ENCODE peak calls at places on chromosomes 3 and 15, in nine cellular contexts. R is NCI-H1092 treated with DMSO at 0.1 percent for 48 hours, A is HS-27A, T is NCI-H2081, S is neural crest cell, B is GM23338, D is left ventricle myocardium superior, M is neural progenitor cell, Z is AG20443. V is an unnamed sample.

GRCh38 chr3:183984337-183984736 is 33.3 kb downstream of the ABCC5 start:
- DNase-seq in R (no peak), B (no peak), S (no peak), T (no peak), A (no peak), M (no peak), Z (peak), D (no peak), V (no peak)

GRCh38 chr3:110955301-110955880 is 116.2 kb upstream of the NECTIN3 start:
- DNase-seq in T (no peak), S (no peak), B (no peak), M (no peak), A (no peak), R (no peak), Z (peak), D (no peak), V (no peak)

GRCh38 chr15:89822611-89822950 is 7.9 kb upstream of the ANPEP start:
- DNase-seq in A (no peak), S (no peak), Z (no peak), R (no peak), D (no peak), T (no peak), B (no peak), M (no peak), V (no peak)

GRCh38 chr3:183812746-183813445 is 12.5 kb downstream of the MAP6D1 start:
- DNase-seq in D (no peak), R (no peak), M (no peak), A (no peak), S (no peak), T (no peak), Z (peak), B (no peak), V (no peak)

GRCh38 chr3:184540777-184541681 is 20.6 kb upstream of the EPHB3 start:
- DNase-seq in M (peak), R (peak), D (peak), B (peak), Z (no peak), T (peak), S (no peak), A (no peak), V (peak)

GRCh38 chr15:98746375-98746679 is 98.0 kb downstream of the IGF1R start:
- DNase-seq in B (no peak), Z (no peak), D (no peak), M (no peak), S (no peak), A (no peak), R (no peak), T (no peak), V (no peak)

GRCh38 chr15:76335129-76335850 is 1.3 kb upstream of the ISL2 start:
- DNase-seq in R (no peak), A (no peak), S (peak), M (peak), B (peak), Z (no peak), T (no peak), D (no peak), V (peak)

GRCh38 chr3:23964537-23964936 is 19.5 kb downstream of the NR1D2 start:
- DNase-seq in B (no peak), D (no peak), M (no peak), Z (no peak), A (no peak), S (no peak), R (no peak), T (no peak), V (no peak)

GRCh38 chr15:41544650-41545015 is 576 bp upstream of the RPAP1 start:
- DNase-seq in S (no peak), B (no peak), Z (peak), T (no peak), M (no peak), A (no peak), D (peak), R (no peak), V (no peak)

GRCh38 chr15:37007301-37007700 is 93.0 kb downstream of the MEIS2 start:
- DNase-seq in B (no peak), A (no peak), M (no peak), T (no peak), S (no peak), D (no peak), R (no peak), Z (peak), V (no peak)

GRCh38 chr15:43285609-43286037 is 18.9 kb upstream of the TGM5 start:
- DNase-seq in T (peak), Z (peak), M (peak), S (peak), B (peak), A (peak), R (peak), D (no peak), V (peak)

GRCh38 chr3:45462522-45463262 is 74.3 kb downstream of the LARS2 start:
- DNase-seq in A (no peak), S (no peak), R (no peak), B (no peak), Z (no peak), D (no peak), T (no peak), M (no peak), V (peak)

GRCh38 chr3:149299938-149300791 is 33.3 kb downstream of the TM4SF18 start:
- DNase-seq in M (no peak), R (peak), B (no peak), Z (peak), T (peak), D (no peak), A (peak), S (no peak), V (peak)

GRCh38 chr3:130906374-130906995 is 12.6 kb downstream of the ATP2C1 start:
- DNase-seq in D (no peak), A (no peak), S (no peak), R (no peak), Z (no peak), B (no peak), M (no peak), T (no peak), V (no peak)

GRCh38 chr15:60414016-60414682 is 16.4 kb upstream of the ANXA2 start:
- DNase-seq in D (no peak), B (no peak), T (no peak), M (no peak), Z (peak), S (no peak), A (no peak), R (no peak), V (no peak)

GRCh38 chr15:80950291-80951078 is 39.1 kb downstream of the MESD start:
- DNase-seq in A (no peak), D (no peak), S (no peak), B (no peak), T (no peak), M (no peak), R (no peak), Z (no peak), V (no peak)

GRCh38 chr3:17629400-17629799 is 113.0 kb downstream of the TBC1D5 start:
- DNase-seq in A (no peak), M (no peak), S (no peak), T (no peak), Z (peak), D (no peak), B (no peak), R (no peak), V (no peak)

GRCh38 chr3:128133273-128133883 is 9.8 kb upstream of the RUVBL1 start:
- DNase-seq in A (no peak), B (peak), R (peak), M (peak), D (no peak), T (peak), Z (no peak), S (peak), V (peak)

GRCh38 chr15:41215708-41216107 is 14.8 kb downstream of the EXD1 start:
- DNase-seq in A (no peak), R (no peak), Z (no peak), S (no peak), M (no peak), T (no peak), D (no peak), B (no peak), V (no peak)

GRCh38 chr3:98556164-98557130 is 24.7 kb downstream of the GPR15 start:
- DNase-seq in D (no peak), Z (no peak), T (no peak), S (no peak), R (no peak), M (no peak), A (peak), B (no peak), V (peak)

V was measured in activated CD4-positive, alpha-beta T cell treated with anti-CD3 and anti-CD28 coated beads, Interleukin-2, amount 10 ng/mL, durations not matched to agents 24 days and 14 days.